ENCODE peak calls at places on chromosomes 4 and X, in six cellular contexts. Z, Q, H, B, D and V are unnamed samples.

GRCh38 chr4:19472669-19473068 is 779.0 kb upstream of the SLIT2 start:
- DNase-seq in Z (no peak), Q (no peak), H (no peak), B (no peak), D (no peak), V (no peak)

GRCh38 chr4:113300384-113301011 is 251.0 kb downstream of the ANK2 start:
- DNase-seq in Z (no peak), Q (peak), H (peak), B (no peak), D (no peak), V (no peak)

GRCh38 chrX:27598312-27598711 is 8.2 kb downstream of the DCAF8L2 start:
- DNase-seq in Z (peak), Q (no peak), H (peak), B (peak), D (no peak), V (no peak)

GRCh38 chr4:20422398-20422797 is 170.7 kb downstream of the SLIT2 start:
- DNase-seq in Z (peak), Q (peak), H (peak), B (peak), D (peak), V (no peak)

GRCh38 chrX:10492250-10492649 is 128.1 kb downstream of the MID1 start:
- DNase-seq in Z (no peak), Q (no peak), H (no peak), B (no peak), D (no peak), V (no peak)

GRCh38 chr4:101066586-101066985 is 280.7 kb downstream of the PPP3CA start:
- DNase-seq in Z (no peak), Q (no peak), H (no peak), B (no peak), D (no peak), V (no peak)

GRCh38 chr4:148415500-148415899 is 26.7 kb downstream of the NR3C2 start:
- DNase-seq in Z (no peak), Q (peak), H (no peak), B (no peak), D (no peak), V (no peak)

GRCh38 chr4:47122592-47123291 is 91.4 kb downstream of the GABRB1 start:
- DNase-seq in Z (peak), Q (peak), H (peak), B (peak), D (no peak), V (no peak)

GRCh38 chr4:132195181-132195580 is 953.9 kb upstream of the PCDH10 start:
- DNase-seq in Z (no peak), Q (no peak), H (no peak), B (no peak), D (no peak), V (no peak)

GRCh38 chrX:13256562-13256961 is 63.3 kb downstream of the ATXN3L start:
- DNase-seq in Z (no peak), Q (no peak), H (no peak), B (no peak), D (no peak), V (no peak)

GRCh38 chrX:150983526-150984163 is 510 bp downstream of the HMGB3 start:
- DNase-seq in Z (no peak), Q (no peak), H (no peak), B (no peak), D (no peak), V (no peak)

GRCh38 chr4:30538794-30539193 is 181.4 kb upstream of the PCDH7 start:
- DNase-seq in Z (no peak), Q (no peak), H (no peak), B (no peak), D (no peak), V (no peak)

GRCh38 chr4:119286377-119287002 is 35.4 kb downstream of the FABP2 start:
- DNase-seq in Z (no peak), Q (peak), H (peak), B (no peak), D (no peak), V (no peak)
- TF ChIP-seq POLR2AphosphoS5 in Z (no peak), Q (no peak), H (no peak), B (no peak), D (no peak), V (no peak)

GRCh38 chrX:18422886-18423285 is 2.5 kb upstream of the CDKL5 start:
- DNase-seq in Z (no peak), Q (no peak), H (no peak), B (no peak), D (no peak), V (no peak)

GRCh38 chrX:18424482-18425198 is 768 bp upstream of the CDKL5 start:
- DNase-seq in Z (no peak), Q (no peak), H (peak), B (peak), D (peak), V (no peak)

GRCh38 chrX:18426004-18426320 is 554 bp downstream of the CDKL5 start:
- DNase-seq in Z (no peak), Q (no peak), H (peak), B (no peak), D (no peak), V (no peak)

GRCh38 chrX:18425199-18426003 is at the start of gene CDKL5:
- DNase-seq in Z (peak), Q (peak), H (peak), B (peak), D (peak), V (peak)

DNA sequence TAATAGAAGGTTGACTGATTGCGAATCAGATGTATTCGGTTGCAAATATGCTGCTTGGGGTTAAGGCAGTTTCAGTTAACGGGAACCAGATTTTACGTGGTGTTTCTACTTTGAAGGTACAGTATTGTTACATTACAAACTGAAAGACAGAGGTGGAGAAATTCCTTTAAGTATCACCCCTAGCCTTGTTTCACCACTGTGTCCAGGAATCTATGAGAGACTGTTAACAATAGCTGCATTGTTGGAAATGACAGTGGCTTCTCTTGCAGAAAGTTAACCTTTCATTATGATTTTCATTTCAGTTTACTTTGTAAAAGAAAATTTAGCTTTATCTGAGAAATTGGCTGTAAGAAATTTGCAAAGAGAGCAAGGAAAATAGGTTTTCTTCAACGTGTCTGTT is 2.6 kb downstream of the CDKL5 start:
- DNase-seq in Z (no peak), Q (no peak), H (peak), B (no peak), D (no peak), V (no peak)
- H3K4me3 ChIP-seq in Z (no peak), Q (no peak), H (peak), B (no peak), D (no peak), V (no peak)

GRCh38 chr4:56506110-56506705 is 617 bp downstream of the ARL9 start:
- DNase-seq in Z (no peak), Q (no peak), H (peak), B (no peak), D (no peak), V (no peak)

GRCh38 chr4:56512166-56512565 is 6.6 kb downstream of the ARL9 start:
- DNase-seq in Z (no peak), Q (no peak), H (no peak), B (no peak), D (no peak), V (no peak)

GRCh38 chr4:56505269-56506109 is at the start of gene ARL9:
- DNase-seq in Z (peak), Q (no peak), H (peak), B (peak), D (peak), V (peak)

GRCh38 chr4:56513517-56513916 is 7.9 kb downstream of the ARL9 start:
- DNase-seq in Z (no peak), Q (no peak), H (no peak), B (no peak), D (no peak), V (no peak)

DNA sequence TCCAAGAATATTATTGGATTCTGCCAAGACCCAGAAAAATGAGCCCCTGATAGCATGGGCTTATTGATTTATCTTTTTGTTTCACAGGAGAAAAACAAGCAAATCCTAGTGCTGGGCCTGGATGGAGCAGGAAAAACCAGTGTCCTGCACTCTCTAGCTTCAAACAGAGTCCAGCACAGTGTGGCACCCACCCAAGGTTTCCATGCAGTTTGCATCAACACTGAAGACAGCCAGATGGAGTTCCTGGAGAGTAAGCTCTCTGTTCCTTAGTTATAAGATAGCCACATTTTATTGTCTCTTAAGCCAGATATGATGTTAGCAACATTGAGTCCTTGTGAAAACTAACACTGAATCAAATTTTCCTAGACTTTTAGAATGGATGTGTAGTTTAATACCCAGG is 5.5 kb downstream of the ARL9 start:
- DNase-seq in Z (no peak), Q (no peak), H (no peak), B (peak), D (peak), V (no peak)
- TF ChIP-seq CTCF in Z (no peak), Q (no peak), H (no peak), B (no peak), D (no peak), V (no peak)

GRCh38 chr4:104859601-104860000 is 287.1 kb upstream of the TET2 start:
- DNase-seq in Z (no peak), Q (no peak), H (peak), B (no peak), D (no peak), V (no peak)

DNA sequence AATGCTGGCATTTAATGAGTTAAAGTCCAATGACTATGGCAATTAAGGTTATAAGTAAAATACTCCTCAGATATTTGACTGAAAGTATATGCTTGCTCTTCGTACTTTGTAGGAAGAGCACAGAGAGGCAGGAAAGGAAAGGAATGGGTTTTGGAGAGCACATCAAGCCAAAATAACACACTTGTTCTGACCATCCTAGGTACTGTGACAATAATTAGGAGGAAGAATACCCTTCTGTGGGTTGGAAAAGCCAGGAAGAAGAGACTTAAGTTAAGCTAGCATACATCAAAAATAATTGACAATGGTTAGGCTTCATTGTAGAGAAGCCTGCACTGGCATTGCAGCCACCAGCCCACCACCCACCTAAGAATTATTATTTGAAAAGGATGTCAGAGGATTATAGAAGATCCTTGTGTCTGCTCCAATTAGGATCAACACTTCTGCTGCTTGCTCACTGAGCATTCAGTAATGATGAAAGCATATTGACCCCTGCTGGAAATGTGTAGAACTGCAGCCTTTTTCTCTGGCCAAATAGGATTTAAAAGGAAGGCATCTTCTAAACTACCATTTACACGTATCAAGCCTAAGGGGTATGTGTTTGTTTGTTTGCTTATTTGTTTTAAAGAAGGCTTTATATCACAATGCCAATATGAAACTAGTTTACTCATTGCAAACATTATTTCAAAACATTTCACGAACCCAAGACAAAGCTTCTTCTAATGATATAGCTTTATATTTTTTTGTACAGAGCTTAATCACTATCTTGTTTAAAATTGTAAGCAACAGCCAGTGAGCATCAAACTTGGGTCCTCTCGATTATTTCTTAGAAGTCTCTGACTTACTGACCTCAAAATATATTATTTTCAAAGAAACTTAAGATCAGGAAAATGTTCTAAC is 286.2 kb upstream of the TET2 start:
- DNase-seq in Z (peak), Q (peak), H (peak), B (peak), D (peak), V (no peak)
- TF ChIP-seq POLR2AphosphoS5 in Z (no peak), Q (no peak), H (no peak), B (no peak), D (no peak), V (no peak)

GRCh38 chr4:4853371-4853823 is 6.1 kb upstream of the MSX1 start:
- DNase-seq in Z (no peak), Q (no peak), H (peak), B (no peak), D (peak), V (no peak)
- H3K4me3 ChIP-seq in Z (peak), Q (no peak), H (peak), B (no peak), D (peak), V (peak)

DNA sequence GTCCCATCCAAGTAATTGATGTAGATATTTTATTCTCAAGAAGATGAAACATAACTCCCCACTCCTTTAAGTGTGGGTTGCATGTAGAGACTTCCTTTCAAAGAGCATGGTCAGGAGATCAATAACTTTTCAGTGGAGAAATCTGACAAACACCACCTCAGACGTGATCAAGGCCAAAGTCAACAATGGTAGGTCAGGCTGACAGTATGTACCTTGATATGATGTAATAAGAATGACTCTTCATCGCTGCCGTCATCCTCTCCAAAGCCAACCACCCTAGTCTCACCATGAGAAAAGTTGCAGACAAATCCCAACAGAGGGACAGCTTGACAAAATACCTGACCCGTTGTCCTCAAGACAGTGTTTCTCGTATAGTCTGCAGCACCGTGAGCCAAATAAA is 67.3 kb upstream of the DHRSX start:
- DNase-seq in Z (no peak), Q (no peak), H (no peak), B (no peak), D (no peak), V (no peak)
- TF ChIP-seq CTCF in Z (no peak), Q (no peak), H (no peak), B (no peak), D (no peak), V (no peak)

DNA sequence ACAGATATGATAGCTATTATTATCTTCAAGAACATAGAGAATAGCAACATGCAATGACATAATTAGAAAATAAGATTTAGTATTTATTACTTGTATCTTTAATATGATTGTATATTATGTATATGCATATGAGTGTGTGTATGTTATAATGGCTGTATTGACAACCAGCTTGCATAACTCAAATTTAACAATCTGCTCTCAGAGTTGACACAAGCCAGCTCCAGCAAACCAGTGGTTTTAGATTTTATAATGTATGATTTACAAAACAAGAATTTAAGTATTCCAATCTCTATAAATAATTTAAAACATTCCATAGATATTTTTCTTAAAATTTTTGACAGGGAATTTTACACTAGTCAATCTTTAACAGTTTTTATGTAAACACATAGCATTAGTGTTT is 935.9 kb upstream of the EPHA5 start:
- DNase-seq in Z (no peak), Q (no peak), H (no peak), B (no peak), D (no peak), V (no peak)
- TF ChIP-seq POLR2AphosphoS5 in Z (no peak), Q (no peak), H (no peak), B (no peak), D (no peak), V (no peak)